ENCODE peak calls at places on chromosomes 2 and 18, in ten cellular contexts. J, Y, D, M, P, C, Q, X, S and A are unnamed samples.

GRCh38 chr2:216485237-216485636 is 13.4 kb upstream of the RPL37A start:
- DNase-seq in Q (no peak), D (no peak), M (no peak), S (no peak), C (no peak), J (no peak), P (no peak), X (no peak), Y (no peak), A (no peak)

GRCh38 chr18:13107074-13107473 is 111.5 kb upstream of the LDLRAD4 start:
- DNase-seq in P (no peak), X (no peak), D (no peak), C (peak; percentile 41), S (no peak), M (no peak), Q (no peak), J (peak; percentile 27), Y (no peak), A (no peak)

GRCh38 chr2:95054016-95054415 is 28.5 kb downstream of the MAL start:
- DNase-seq in P (no peak), X (no peak), C (no peak), D (no peak), S (no peak), Q (peak; percentile 46), J (no peak), M (no peak), Y (no peak), A (no peak)

GRCh38 chr2:214052235-214052634 is 358.6 kb upstream of the VWC2L start:
- DNase-seq in X (no peak), Q (no peak), M (no peak), J (no peak), S (no peak), Y (no peak), P (no peak), D (no peak), C (no peak), A (no peak)

GRCh38 chr2:190216829-190217228 is 102.8 kb downstream of the HIBCH start:
- DNase-seq in P (peak; percentile 10), X (peak; percentile 11), J (no peak), C (peak; percentile 20), M (peak; percentile 21), Y (peak; percentile 17), D (no peak), S (peak; percentile 41), Q (no peak), A (no peak)

GRCh38 chr2:16664809-16665745 is 557 bp downstream of the CYRIA start:
- DNase-seq in J (no peak), D (no peak), C (no peak), Y (no peak), Q (no peak), M (no peak), P (no peak), S (no peak), X (no peak), A (no peak)

GRCh38 chr2:100136310-100136709 is 6.1 kb downstream of the AFF3 start:
- DNase-seq in Q (no peak), Y (no peak), C (no peak), X (no peak), D (no peak), J (no peak), P (no peak), M (peak; percentile 73), S (no peak), A (no peak)

GRCh38 chr2:42906557-42907380 is 114.4 kb upstream of the HAAO start:
- DNase-seq in M (peak; percentile 12), Y (peak; percentile 45), J (no peak), S (peak; percentile 70), X (peak; percentile 70), D (no peak), Q (no peak), P (no peak), C (peak; percentile 40), A (peak; percentile 74)

GRCh38 chr18:63439334-63439733 is 17.1 kb upstream of the VPS4B start:
- DNase-seq in D (peak; percentile 3), Y (peak; percentile 57), X (peak; percentile 73), M (peak; percentile 74), Q (no peak), S (no peak), J (peak; percentile 79), P (peak; percentile 68), C (peak; percentile 84), A (peak; percentile 44)

DNA sequence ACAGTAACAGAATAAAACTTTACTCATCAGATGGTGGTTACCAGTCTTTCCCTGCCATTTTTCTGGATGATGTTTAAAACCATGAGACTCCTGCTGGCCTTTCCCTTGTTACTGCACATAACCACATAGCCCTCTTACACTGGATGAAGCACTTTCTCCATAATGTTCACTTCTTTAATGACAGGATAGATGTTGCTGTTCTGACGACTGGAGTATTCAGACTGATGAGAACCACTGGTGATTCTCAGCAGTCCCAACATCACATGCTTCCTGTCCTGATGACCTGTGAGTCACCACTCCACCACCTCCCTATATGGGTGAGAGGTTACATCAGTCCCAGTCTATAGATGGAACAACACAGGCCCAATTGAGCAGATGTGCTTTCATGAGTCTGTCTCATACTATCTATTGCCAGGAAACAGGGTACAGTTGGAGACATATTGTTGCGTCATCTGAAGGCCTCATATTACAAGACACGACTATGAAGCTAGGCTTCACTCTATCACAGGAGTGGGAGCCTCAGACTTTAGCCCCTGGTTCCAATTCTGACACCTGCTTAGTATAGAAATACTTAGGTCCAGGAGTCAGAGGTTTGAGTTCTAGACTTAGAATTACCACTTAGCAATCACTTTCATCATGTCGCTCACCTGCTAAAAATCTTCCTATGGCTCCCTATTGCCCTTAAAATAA is 145.7 kb upstream of the KLF7 start:
- DNase-seq in Y (peak; percentile 72), M (peak; percentile 52), P (peak; percentile 65), S (no peak), X (peak; percentile 95), D (no peak), Q (no peak), C (peak; percentile 100), J (peak; percentile 100), A (peak; percentile 87)
- TF ChIP-seq CTCF in Y (peak; percentile 22), M (no peak), P (no peak), S (peak; percentile 33), X (peak; percentile 52), D (no peak), Q (peak; percentile 17), C (peak; percentile 68), J (peak; percentile 52), A (peak; percentile 65)

DNA sequence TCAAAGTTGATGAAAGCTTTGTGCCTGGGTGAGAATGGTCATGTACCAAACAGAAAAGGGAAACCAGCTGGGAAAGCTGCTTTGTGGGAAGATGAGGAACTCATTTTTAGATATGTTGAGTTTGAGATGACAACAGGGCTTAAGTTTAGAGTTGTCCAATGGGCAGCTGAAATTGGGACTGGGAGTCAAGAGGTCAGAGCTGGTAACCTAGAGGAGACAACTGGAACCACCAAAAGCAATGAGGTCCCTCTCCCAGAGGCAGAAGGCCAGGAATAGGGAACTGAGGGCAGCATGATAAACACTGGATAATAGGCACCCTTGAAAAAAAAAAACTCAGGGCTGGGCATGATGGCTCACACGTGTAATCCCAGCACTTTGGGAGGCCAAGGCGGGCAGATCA is 48.9 kb downstream of the SLC4A1AP start:
- DNase-seq in P (no peak), J (no peak), C (no peak), Y (no peak), M (no peak), Q (no peak), S (no peak), X (no peak), D (no peak), A (no peak)
- TF ChIP-seq CTCF in P (no peak), J (no peak), C (no peak), Y (no peak), M (no peak), Q (no peak), S (no peak), X (no peak), D (no peak), A (no peak)

GRCh38 chr2:226911932-226912331 is 76.1 kb downstream of the RHBDD1 start:
- DNase-seq in P (no peak), Q (no peak), S (no peak), J (peak; percentile 52), D (no peak), Y (no peak), C (peak; percentile 62), X (peak; percentile 61), M (peak; percentile 21), A (peak; percentile 74)

GRCh38 chr2:226909836-226910235 is 74.0 kb downstream of the RHBDD1 start:
- DNase-seq in D (no peak), Y (no peak), C (no peak), J (no peak), M (no peak), Q (no peak), S (no peak), X (no peak), P (no peak), A (no peak)

GRCh38 chr2:226910384-226910783 is 74.5 kb downstream of the RHBDD1 start:
- DNase-seq in P (no peak), D (no peak), C (no peak), S (no peak), M (no peak), Q (no peak), Y (no peak), J (no peak), X (no peak), A (no peak)

GRCh38 chr2:226906439-226906796 is 70.6 kb downstream of the RHBDD1 start:
- DNase-seq in Q (no peak), J (no peak), C (no peak), M (no peak), Y (no peak), D (no peak), P (no peak), X (no peak), S (no peak), A (no peak)

DNA sequence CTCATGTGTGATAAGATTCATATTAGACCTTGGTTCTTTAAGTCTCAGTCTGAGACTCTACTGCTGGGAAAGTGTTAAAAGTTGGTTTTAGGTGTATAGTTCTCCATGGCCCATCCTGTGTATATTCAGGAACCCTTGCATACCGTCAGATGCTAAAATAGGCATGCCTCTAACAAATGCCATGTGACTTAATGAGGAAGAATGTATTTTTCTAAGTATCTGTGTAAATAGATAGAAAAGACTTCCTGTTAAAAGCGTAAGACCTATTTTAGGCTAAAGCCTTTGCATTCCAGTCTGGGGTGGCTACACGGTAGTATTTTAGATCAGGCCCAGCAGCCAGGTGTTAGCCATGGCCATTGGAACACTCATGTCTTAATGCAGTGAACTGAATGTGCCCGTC is 73.3 kb downstream of the RHBDD1 start:
- DNase-seq in Q (no peak), P (no peak), S (no peak), J (peak; percentile 21), D (no peak), C (peak; percentile 31), Y (no peak), M (peak; percentile 17), X (no peak), A (peak; percentile 66)
- TF ChIP-seq CTCF in Q (no peak), P (no peak), S (no peak), J (no peak), D (no peak), C (no peak), Y (no peak), M (no peak), X (no peak), A (no peak)

DNA sequence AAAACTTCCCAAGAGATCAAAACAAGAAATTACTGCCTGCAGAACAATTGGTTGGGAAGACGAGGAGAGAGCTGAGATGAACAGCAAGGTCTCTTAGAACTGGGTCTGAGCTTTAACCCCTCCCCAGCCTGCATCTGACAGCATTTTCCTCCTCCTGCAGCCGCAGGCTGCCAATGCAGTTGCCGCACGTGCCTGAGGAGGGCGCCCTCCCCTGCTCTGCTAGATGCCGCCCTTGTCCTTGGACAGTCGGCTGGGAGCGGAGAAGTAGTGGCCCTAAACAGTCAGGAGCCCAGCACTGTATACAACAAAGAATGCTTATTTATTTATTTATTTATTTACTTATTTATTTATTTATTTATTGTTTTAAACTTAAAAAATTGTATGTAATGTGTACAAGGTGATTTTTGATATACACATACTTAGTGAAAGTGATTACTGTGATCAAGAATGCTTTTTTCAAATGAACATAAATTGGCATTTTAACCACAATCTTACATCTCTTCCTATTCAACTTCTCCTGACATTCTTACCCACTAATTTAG is 776.4 kb downstream of the TSN start:
- DNase-seq in X (no peak), J (no peak), Q (peak; percentile 54), Y (no peak), C (no peak), P (no peak), D (no peak), S (no peak), M (no peak), A (no peak)
- TF ChIP-seq CTCF in X (no peak), J (peak; percentile 59), Q (no peak), Y (no peak), C (peak; percentile 41), P (no peak), D (no peak), S (no peak), M (peak; percentile 24), A (peak; percentile 38)